ENCODE peak calls at places on chromosomes 1 and 21, in eight cellular contexts. W, F, D, P, Q, K, N and M are unnamed samples. For H3K4me1, the result is how much of the 10 kb centered on the place peaks cover.

GRCh38 chr1:29397256-29397590 is 160.9 kb downstream of the PTPRU start:
- DNase-seq in W (no peak), F (no peak), D (no peak), P (no peak), Q (no peak), K (no peak), N (no peak), M (no peak)

GRCh38 chr1:71049951-71050598 is 2.5 kb upstream of the PTGER3 start:
- DNase-seq in W (peak), F (no peak), D (no peak), P (peak), Q (peak), K (no peak), N (no peak), M (no peak)

GRCh38 chr21:42695324-42696025 is 42.1 kb downstream of the PDE9A start:
- DNase-seq in W (no peak), F (no peak), D (peak), P (peak), Q (no peak), K (no peak), N (no peak), M (no peak)

GRCh38 chr1:162136760-162137537 is 67.5 kb downstream of the NOS1AP start:
- DNase-seq in W (peak), F (no peak), D (no peak), P (no peak), Q (no peak), K (no peak), N (no peak), M (no peak)

GRCh38 chr1:193707271-193708015 is 521.0 kb upstream of the B3GALT2 start:
- DNase-seq in W (peak), F (no peak), D (no peak), P (no peak), Q (no peak), K (no peak), N (no peak), M (no peak)

GRCh38 chr1:48674641-48675040 is 102.0 kb downstream of the BEND5 start:
- DNase-seq in W (no peak), F (no peak), D (no peak), P (no peak), Q (no peak), K (no peak), N (no peak), M (no peak)

GRCh38 chr1:40392206-40392605 is 18.7 kb downstream of the SMAP2 start:
- DNase-seq in W (no peak), F (no peak), D (no peak), P (no peak), Q (no peak), K (no peak), N (peak), M (no peak)

GRCh38 chr21:42590431-42591131 is 62.8 kb upstream of the PDE9A start:
- DNase-seq in W (no peak), F (no peak), D (no peak), P (no peak), Q (no peak), K (no peak), N (no peak), M (no peak)

GRCh38 chr1:39692152-39693064 is 1.2 kb upstream of the HPCAL4 start:
- DNase-seq in W (no peak), F (no peak), D (no peak), P (peak), Q (no peak), K (no peak), N (peak), M (peak)

GRCh38 chr1:152182431-152182830 is 23.4 kb upstream of the RPTN start:
- DNase-seq in W (peak), F (no peak), D (no peak), P (no peak), Q (no peak), K (no peak), N (no peak), M (no peak)

GRCh38 chr21:33229776-33230517 is at the start of gene IFNAR2:
- DNase-seq in W (peak), F (peak), D (peak), P (peak), Q (no peak), K (no peak), N (peak), M (peak)

GRCh38 chr1:102732927-102733326 is 375.4 kb downstream of the COL11A1 start:
- DNase-seq in W (no peak), F (no peak), D (no peak), P (no peak), Q (no peak), K (no peak), N (no peak), M (no peak)

GRCh38 chr1:169363046-169363756 is 4.4 kb downstream of the NME7 start:
- DNase-seq in W (no peak), F (no peak), D (no peak), P (no peak), Q (peak), K (no peak), N (no peak), M (no peak)

GRCh38 chr1:231027136-231027925 is 12.7 kb downstream of the FAM89A start:
- DNase-seq in W (no peak), F (no peak), D (no peak), P (no peak), Q (no peak), K (peak), N (no peak), M (no peak)

GRCh38 chr21:17118638-17119384 is 394.0 kb upstream of the CXADR start:
- DNase-seq in W (no peak), F (no peak), D (no peak), P (no peak), Q (no peak), K (no peak), N (no peak), M (no peak)

GRCh38 chr1:59477286-59477685 is 180.4 kb downstream of the FGGY start:
- DNase-seq in W (no peak), F (no peak), D (no peak), P (no peak), Q (no peak), K (no peak), N (no peak), M (no peak)

GRCh38 chr1:116111196-116112021 is at the start of gene MAB21L3:
- DNase-seq in W (no peak), F (no peak), D (no peak), P (no peak), Q (peak), K (peak), N (no peak), M (no peak)

GRCh38 chr1:8412183-8412831 is 94.4 kb downstream of the SLC45A1 start:
- DNase-seq in W (peak), F (peak), D (peak), P (no peak), Q (no peak), K (no peak), N (no peak), M (no peak)

GRCh38 chr1:151213560-151213959 is 15.2 kb downstream of the PIP5K1A start:
- DNase-seq in W (no peak), F (no peak), D (no peak), P (no peak), Q (no peak), K (no peak), N (no peak), M (no peak)

GRCh38 chr1:20184997-20185833 is 681 bp upstream of the UBXN10 start:
- DNase-seq in W (no peak), F (no peak), D (no peak), P (no peak), Q (no peak), K (no peak), N (no peak), M (no peak)

GRCh38 chr1:203287109-203287893 is 18.0 kb upstream of the BTG2 start:
- DNase-seq in W (no peak), F (no peak), D (peak), P (peak), Q (peak), K (no peak), N (peak), M (peak)

GRCh38 chr1:204826970-204827369 is 43.7 kb upstream of the NFASC start:
- DNase-seq in W (peak), F (no peak), D (no peak), P (no peak), Q (no peak), K (no peak), N (no peak), M (no peak)

GRCh38 chr1:71228727-71229371 is 148.0 kb upstream of the ZRANB2 start:
- DNase-seq in W (no peak), F (no peak), D (no peak), P (no peak), Q (no peak), K (no peak), N (no peak), M (no peak)

GRCh38 chr1:26740958-26741357 is 45.1 kb downstream of the ARID1A start:
- DNase-seq in W (no peak), F (no peak), D (no peak), P (peak), Q (no peak), K (no peak), N (no peak), M (no peak)

GRCh38 chr1:26745191-26745590 is 42.6 kb upstream of the PIGV start:
- DNase-seq in W (no peak), F (no peak), D (no peak), P (no peak), Q (no peak), K (no peak), N (no peak), M (no peak)

GRCh38 chr1:26744075-26744958 is 43.4 kb upstream of the PIGV start:
- DNase-seq in W (peak), F (peak), D (peak), P (peak), Q (peak), K (no peak), N (peak), M (no peak)

GRCh38 chr1:26747048-26747447 is 40.7 kb upstream of the PIGV start:
- DNase-seq in W (no peak), F (no peak), D (no peak), P (no peak), Q (no peak), K (no peak), N (no peak), M (no peak)

GRCh38 chr1:26743426-26744059 is 44.2 kb upstream of the PIGV start:
- DNase-seq in W (no peak), F (no peak), D (no peak), P (no peak), Q (no peak), K (no peak), N (no peak), M (no peak)
- H3K4me1 ChIP-seq in W (under half), F (under half), D (under half), P (under half), Q (half or more), K (half or more), N (under half), M (under half)

GRCh38 chr1:19021845-19022244 is 65.4 kb upstream of the IFFO2 start:
- DNase-seq in W (no peak), F (no peak), D (no peak), P (no peak), Q (no peak), K (no peak), N (no peak), M (no peak)
- TF ChIP-seq POLR2A in W (no peak), F (no peak), D (no peak), P (no peak), Q (no peak), K (no peak), N (no peak), M (no peak)

GRCh38 chr1:16017461-16018303 is at the start of gene HSPB7:
- DNase-seq in W (no peak), F (peak), D (peak), P (peak), Q (no peak), K (peak), N (peak), M (peak)

GRCh38 chr1:16015491-16015890 is 2.4 kb downstream of the HSPB7 start:
- DNase-seq in W (no peak), F (no peak), D (no peak), P (no peak), Q (no peak), K (no peak), N (no peak), M (no peak)

GRCh38 chr1:16018308-16018707 is 465 bp upstream of the HSPB7 start:
- DNase-seq in W (no peak), F (no peak), D (no peak), P (no peak), Q (no peak), K (no peak), N (no peak), M (peak)

GRCh38 chr1:16015960-16016901 is 1.6 kb downstream of the HSPB7 start:
- DNase-seq in W (no peak), F (peak), D (peak), P (no peak), Q (no peak), K (no peak), N (no peak), M (peak)

DNA sequence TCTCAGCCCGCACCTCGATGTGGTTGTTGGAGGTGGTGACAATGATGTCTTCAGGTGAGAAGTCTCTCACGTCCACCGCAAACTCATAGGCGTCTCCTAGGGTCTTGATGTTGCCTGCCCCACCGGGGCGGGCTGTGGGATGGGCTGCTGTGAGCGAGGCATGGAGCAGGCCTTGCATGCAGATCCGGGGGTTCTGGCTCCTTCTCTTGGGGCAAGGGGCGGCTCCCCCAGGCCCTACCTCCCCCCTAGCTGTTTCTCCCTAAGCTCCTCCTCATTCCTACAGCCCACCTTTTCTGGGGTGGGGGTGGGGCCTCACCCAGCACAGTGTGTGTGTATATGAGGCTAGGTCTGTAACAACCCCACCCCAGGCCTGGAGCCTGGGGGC is 775 bp downstream of the HSPB7 start:
- DNase-seq in W (no peak), F (no peak), D (no peak), P (no peak), Q (no peak), K (no peak), N (no peak), M (no peak)
- H3K4me1 ChIP-seq in W (under half), F (under half), D (half or more), P (half or more), Q (under half), K (half or more), N (half or more), M (under half)

GRCh38 chr1:226407497-226408284 is at the start of gene PARP1:
- DNase-seq in W (peak), F (peak), D (peak), P (peak), Q (no peak), K (peak), N (peak), M (peak)
- TF ChIP-seq POLR2A in W (peak), F (peak), D (peak), P (peak), Q (peak), K (peak), N (no peak), M (peak)

DNA sequence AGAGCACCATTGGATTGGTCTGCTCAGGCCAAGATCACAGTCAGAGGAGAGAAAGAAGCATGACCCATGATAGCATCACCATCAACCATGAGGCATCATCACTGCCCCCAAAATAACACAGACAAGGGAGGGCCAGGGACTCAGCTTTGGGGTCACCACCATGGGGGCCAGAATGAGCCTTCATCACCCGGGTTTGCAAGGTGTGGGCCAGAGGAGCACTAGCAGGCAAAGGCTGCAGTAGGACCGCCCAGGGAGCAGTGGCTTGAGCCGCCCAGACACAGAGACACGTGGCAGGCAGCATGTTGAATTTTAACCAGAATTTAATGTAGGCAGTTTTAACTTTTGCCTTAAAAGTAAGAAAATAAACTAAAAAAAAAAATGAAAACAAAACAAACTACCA is 53.7 kb upstream of the TMPRSS2 start:
- DNase-seq in W (no peak), F (no peak), D (no peak), P (no peak), Q (no peak), K (no peak), N (no peak), M (no peak)
- H3K4me1 ChIP-seq in W (under half), F (under half), D (under half), P (under half), Q (under half), K (under half), N (under half), M (under half)

GRCh38 chr1:93556291-93556690 is 108.4 kb downstream of the FNBP1L start:
- DNase-seq in W (no peak), F (no peak), D (no peak), P (peak), Q (no peak), K (no peak), N (no peak), M (no peak)
- TF ChIP-seq POLR2A in W (no peak), F (no peak), D (no peak), P (no peak), Q (no peak), K (no peak), N (no peak), M (no peak)